ENCODE peak calls at places on chromosomes 1 and 21, in ten cellular contexts. Z is psoas muscle; W is naive thymus-derived CD4-positive, alpha-beta T cell; F is MG63; H is GM23338; Y is heart left ventricle; P is left ventricle myocardium inferior; K is mucosa of descending colon; D is tibial artery; N is lower lobe of right lung. B is an unnamed sample.
A peak's percentile ranks its signal among the peaks of the same experiment; 100 is the strongest.

GRCh38 chr1:207308451-207309190 is 12.9 kb upstream of the CD55 start:
- DNase-seq in Z (no peak), W (no peak), F (no peak), H (no peak), Y (no peak), P (no peak), K (no peak), D (no peak), N (no peak), B (no peak)

GRCh38 chr1:46611691-46612221 is 4.9 kb downstream of the MOB3C start:
- DNase-seq in Z (no peak), W (no peak), F (no peak), H (no peak), Y (no peak), P (no peak), K (no peak), D (no peak), N (no peak), B (no peak)

GRCh38 chr1:169031566-169032224 is 74.8 kb upstream of the ATP1B1 start:
- DNase-seq in Z (no peak), W (no peak), F (no peak), H (peak; percentile 7), Y (no peak), P (no peak), K (no peak), D (no peak), N (no peak), B (no peak)

GRCh38 chr21:37159053-37159776 is 86.2 kb downstream of the TTC3 start:
- DNase-seq in Z (no peak), W (no peak), F (no peak), H (no peak), Y (no peak), P (no peak), K (no peak), D (no peak), N (no peak), B (no peak)

GRCh38 chr1:16012590-16013219 is 5.1 kb downstream of the HSPB7 start:
- DNase-seq in Z (peak; percentile 87), W (peak; percentile 21), F (no peak), H (peak; percentile 96), Y (peak; percentile 86), P (peak; percentile 82), K (peak; percentile 79), D (peak; percentile 74), N (peak; percentile 81), B (peak; percentile 34)

GRCh38 chr1:184664042-184664659 is 90.5 kb downstream of the EDEM3 start:
- DNase-seq in Z (peak; percentile 77), W (peak; percentile 11), F (peak; percentile 62), H (peak; percentile 94), Y (peak; percentile 91), P (peak; percentile 79), K (peak; percentile 79), D (peak; percentile 69), N (peak; percentile 83), B (peak; percentile 6)

GRCh38 chr1:110636149-110636935 is 30.2 kb upstream of the KCNA2 start:
- DNase-seq in Z (no peak), W (peak; percentile 63), F (no peak), H (no peak), Y (no peak), P (no peak), K (no peak), D (no peak), N (no peak), B (no peak)

GRCh38 chr1:20446796-20447195 is 39.2 kb downstream of the CAMK2N1 start:
- DNase-seq in Z (no peak), W (no peak), F (peak; percentile 83), H (no peak), Y (no peak), P (no peak), K (no peak), D (no peak), N (no peak), B (no peak)

GRCh38 chr1:63935148-63935547 is 161.3 kb downstream of the ROR1 start:
- DNase-seq in Z (no peak), W (no peak), F (peak; percentile 20), H (no peak), Y (no peak), P (no peak), K (no peak), D (no peak), N (no peak), B (no peak)

GRCh38 chr1:201593200-201593828 is 54.4 kb downstream of the NAV1 start:
- DNase-seq in Z (peak; percentile 52), W (no peak), F (peak; percentile 80), H (no peak), Y (no peak), P (no peak), K (no peak), D (peak; percentile 82), N (peak; percentile 34), B (no peak)

GRCh38 chr1:44637590-44638411 is 36.5 kb downstream of the TMEM53 start:
- DNase-seq in Z (no peak), W (no peak), F (no peak), H (no peak), Y (no peak), P (no peak), K (no peak), D (no peak), N (no peak), B (no peak)

GRCh38 chr1:61053712-61054608 is 28.4 kb upstream of the NFIA start:
- DNase-seq in Z (peak; percentile 63), W (peak; percentile 10), F (no peak), H (peak; percentile 58), Y (peak; percentile 83), P (peak; percentile 74), K (peak; percentile 74), D (no peak), N (peak; percentile 68), B (no peak)

GRCh38 chr1:246516126-246516525 is 9.0 kb upstream of the SMYD3 start:
- DNase-seq in Z (no peak), W (no peak), F (no peak), H (no peak), Y (no peak), P (no peak), K (no peak), D (no peak), N (no peak), B (no peak)

GRCh38 chr1:45356186-45356585 is 15.9 kb upstream of the MUTYH start:
- DNase-seq in Z (no peak), W (no peak), F (no peak), H (no peak), Y (no peak), P (no peak), K (no peak), D (no peak), N (no peak), B (no peak)

GRCh38 chr1:39102537-39103320 is 76.6 kb downstream of the NDUFS5 start:
- DNase-seq in Z (no peak), W (peak; percentile 58), F (no peak), H (peak; percentile 87), Y (no peak), P (no peak), K (no peak), D (peak; percentile 43), N (no peak), B (no peak)

DNA sequence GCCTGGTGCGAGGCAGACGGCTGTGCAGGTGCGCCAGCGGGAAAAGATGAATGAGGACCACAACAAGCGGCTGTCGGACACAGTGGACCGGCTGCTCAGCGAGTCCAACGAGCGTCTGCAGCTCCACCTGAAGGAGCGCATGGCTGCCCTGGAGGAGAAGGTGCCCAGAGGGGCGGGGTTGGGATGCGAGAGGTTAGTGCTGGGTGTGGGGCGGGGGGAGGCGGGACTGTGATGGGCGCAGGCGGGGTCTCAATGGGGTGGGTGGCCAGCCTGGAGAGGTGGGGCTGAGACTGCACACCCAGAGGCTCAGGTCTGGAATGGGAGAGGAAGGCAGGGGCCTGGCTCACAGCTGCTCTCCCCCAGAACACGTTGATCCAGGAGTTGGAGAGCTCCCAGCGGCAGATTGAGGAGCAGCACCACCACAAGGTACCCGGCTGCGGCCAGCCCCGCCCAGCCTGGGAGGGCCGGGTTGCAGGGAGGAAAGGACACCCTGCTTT is 22.3 kb downstream of the PPFIA4 start:
- DNase-seq in Z (no peak), W (no peak), F (no peak), H (peak; percentile 84), Y (no peak), P (no peak), K (no peak), D (no peak), N (no peak), B (no peak)
- H3K36me3 ChIP-seq in Z (no peaks in the 10 kb centered on the region), W (no peaks in the 10 kb centered on the region), F (no peaks in the 10 kb centered on the region), H (no peaks in the 10 kb centered on the region), Y (no peaks in the 10 kb centered on the region), P (peaks cover 23% of the 10 kb centered on the region), K (no peaks in the 10 kb centered on the region), D (peaks cover 10% of the 10 kb centered on the region), N (no peaks in the 10 kb centered on the region), B (no peaks in the 10 kb centered on the region)

DNA sequence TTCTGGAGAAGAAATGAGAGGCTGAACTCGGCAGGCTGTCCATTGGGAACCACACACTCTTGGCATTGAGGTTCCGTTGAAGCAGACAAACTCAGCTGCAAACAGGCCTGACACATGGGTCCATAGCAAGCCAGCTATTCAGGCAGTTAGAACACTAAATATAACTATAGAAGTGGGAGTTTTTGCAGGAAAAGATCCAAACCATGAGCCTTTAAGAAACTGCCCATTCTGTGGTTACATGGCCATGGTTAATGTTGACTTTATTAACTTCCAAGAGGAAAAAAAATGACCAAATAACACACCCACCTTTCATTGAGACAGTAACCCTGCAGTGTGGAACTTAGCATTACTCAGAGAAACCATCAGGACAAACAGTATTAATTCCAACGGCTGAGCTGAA is 84.7 kb upstream of the BCL10 start:
- DNase-seq in Z (no peak), W (no peak), F (peak; percentile 82), H (no peak), Y (no peak), P (no peak), K (no peak), D (no peak), N (no peak), B (no peak)
- H3K4me3 ChIP-seq in Z (no peak overlapping the region), W (no peak overlapping the region), F (no peak overlapping the region), H (no peak overlapping the region), Y (no peak overlapping the region), P (no peak overlapping the region), K (no peak overlapping the region), D (no peak overlapping the region), N (no peak overlapping the region), B (no peak overlapping the region)

GRCh38 chr1:99975569-99975968 is 5.8 kb downstream of the SLC35A3 start:
- DNase-seq in Z (no peak), W (no peak), F (no peak), H (no peak), Y (no peak), P (no peak), K (no peak), D (no peak), N (no peak), B (no peak)
- H3K36me3 ChIP-seq in Z (no peaks in the 10 kb centered on the region), W (no peaks in the 10 kb centered on the region), F (peaks cover 2% of the 10 kb centered on the region), H (no peaks in the 10 kb centered on the region), Y (no peaks in the 10 kb centered on the region), P (peaks cover 19% of the 10 kb centered on the region), K (no peaks in the 10 kb centered on the region), D (peaks cover 7% of the 10 kb centered on the region), N (peaks cover 26% of the 10 kb centered on the region), B (peaks cover 17% of the 10 kb centered on the region)

GRCh38 chr1:83978056-83978455 is 20.9 kb downstream of the TTLL7 start:
- DNase-seq in Z (no peak), W (no peak), F (no peak), H (no peak), Y (no peak), P (no peak), K (no peak), D (no peak), N (no peak), B (no peak)

DNA sequence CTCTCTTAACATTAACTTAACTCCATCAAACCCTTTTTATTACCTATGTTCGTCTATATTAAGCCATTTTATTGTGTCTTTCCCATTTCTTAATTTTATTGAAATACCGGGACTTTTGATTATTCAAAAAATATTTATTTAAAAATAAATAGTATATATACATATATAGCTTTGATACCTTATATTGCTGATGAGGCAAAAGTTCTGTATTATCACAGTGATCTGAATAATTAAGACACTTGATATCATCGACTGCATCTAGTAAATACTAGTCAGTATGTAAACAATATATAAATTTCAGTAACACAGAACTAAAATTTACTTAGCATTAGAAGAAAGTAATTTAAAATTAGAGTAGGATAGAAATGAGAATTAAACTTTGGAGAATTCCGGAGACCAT is 22.0 kb downstream of the TTLL7 start:
- DNase-seq in Z (no peak), W (no peak), F (no peak), H (no peak), Y (no peak), P (no peak), K (no peak), D (no peak), N (no peak), B (no peak)
- H3K4me3 ChIP-seq in Z (no peak overlapping the region), W (no peak overlapping the region), F (no peak overlapping the region), H (no peak overlapping the region), Y (no peak overlapping the region), P (no peak overlapping the region), K (no peak overlapping the region), D (no peak overlapping the region), N (no peak overlapping the region), B (no peak overlapping the region)

B was measured in CD4-positive, CD25-positive, alpha-beta regulatory T cell.